ENCODE peak calls at places on chromosomes 4 and X, in six cellular contexts. Z is stimulated activated CD4-positive, alpha-beta T cell treated with anti-CD3 and anti-CD28 coated beads, Interleukin-1b, Interleukin-23, amount 100 ng/mL, for 1 hour; G is upper lobe of right lung; N is NCI-H2171 treated with DMSO at 0.1 percent for 48 hours; X is SW 1271; Q is dermis microvascular lymphatic vessel endothelial cell. M is an unnamed sample.

GRCh38 chrX:471239-471638 is 84.5 kb upstream of the PPP2R3B start:
- DNase-seq in Q (no peak), G (no peak), X (no peak), N (no peak), Z (no peak), M (no peak)

GRCh38 chrX:39335447-39336235 is 534.4 kb downstream of the MID1IP1 start:
- DNase-seq in Z (no peak), N (peak), Q (no peak), X (no peak), G (no peak), M (no peak)

GRCh38 chr4:113962719-113963274 is 16.6 kb downstream of the ARSJ start:
- DNase-seq in G (no peak), N (no peak), Q (no peak), X (no peak), Z (no peak), M (no peak)

GRCh38 chr4:1081689-1082040 is 31.7 kb downstream of the RNF212 start:
- DNase-seq in X (no peak), Z (no peak), N (no peak), Q (no peak), G (no peak), M (no peak)

GRCh38 chrX:134715930-134716619 is 57.8 kb upstream of the PLAC1 start:
- DNase-seq in Q (no peak), G (no peak), X (no peak), N (no peak), Z (no peak), M (no peak)

GRCh38 chr4:78356251-78356650 is 195.3 kb upstream of the ANXA3 start:
- DNase-seq in G (no peak), Q (no peak), N (no peak), X (no peak), Z (no peak), M (no peak)

GRCh38 chrX:47637546-47638195 is 7.9 kb upstream of the CFP start:
- DNase-seq in X (no peak), Z (no peak), N (no peak), Q (peak), G (peak), M (no peak)

GRCh38 chrX:68936608-68937007 is 107.8 kb downstream of the EFNB1 start:
- DNase-seq in G (no peak), Q (no peak), N (no peak), Z (no peak), X (no peak), M (no peak)

GRCh38 chr4:61693520-61693919 is 493.4 kb downstream of the ADGRL3 start:
- DNase-seq in X (no peak), G (no peak), N (no peak), Q (no peak), Z (no peak), M (no peak)

GRCh38 chr4:103032575-103032974 is 13.1 kb upstream of the SLC9B1 start:
- DNase-seq in N (peak), Q (no peak), X (no peak), G (no peak), Z (no peak), M (no peak)

GRCh38 chrX:41350976-41351569 is 17.1 kb downstream of the DDX3X start:
- DNase-seq in Q (no peak), Z (no peak), N (peak), X (no peak), G (no peak), M (no peak)

GRCh38 chr4:37995299-37995821 is 35.2 kb downstream of the PTTG2 start:
- DNase-seq in Q (no peak), X (no peak), G (no peak), N (no peak), Z (no peak), M (no peak)

GRCh38 chr4:5524451-5524850 is 183.9 kb downstream of the EVC2 start:
- DNase-seq in N (no peak), Z (no peak), G (no peak), Q (no peak), X (no peak), M (no peak)

GRCh38 chr4:31106419-31106818 is 386.2 kb downstream of the PCDH7 start:
- DNase-seq in G (no peak), Z (no peak), X (no peak), N (no peak), Q (no peak), M (no peak)

GRCh38 chrX:130916636-130917422 is 13.8 kb upstream of the ENOX2 start:
- DNase-seq in Z (peak), G (no peak), X (no peak), N (peak), Q (peak), M (peak)

GRCh38 chr4:144633215-144633614 is 12.7 kb upstream of the HHIP start:
- DNase-seq in G (no peak), X (no peak), Q (no peak), N (no peak), Z (no peak), M (no peak)

GRCh38 chrX:31932769-31933168 is 860.9 kb upstream of the FTHL17 start:
- DNase-seq in Z (no peak), Q (no peak), G (no peak), X (no peak), N (no peak), M (no peak)

GRCh38 chrX:22629105-22629725 is 356.5 kb downstream of the CBLL2 start:
- DNase-seq in Q (peak), X (no peak), Z (no peak), G (no peak), N (no peak), M (no peak)

GRCh38 chr4:39054497-39054896 is 7.5 kb upstream of the KLHL5 start:
- DNase-seq in G (no peak), X (no peak), Z (no peak), N (no peak), Q (no peak), M (no peak)

GRCh38 chrX:23820235-23820782 is 37.3 kb downstream of the SAT1 start:
- DNase-seq in N (no peak), G (no peak), X (no peak), Z (no peak), Q (no peak), M (no peak)

GRCh38 chr4:24256547-24256946 is 327.8 kb downstream of the DHX15 start:
- DNase-seq in X (no peak), N (no peak), Q (no peak), G (no peak), Z (no peak), M (no peak)

GRCh38 chr4:186701273-186701672 is 22.4 kb downstream of the FAT1 start:
- DNase-seq in Q (no peak), Z (no peak), X (no peak), G (no peak), N (no peak), M (no peak)

GRCh38 chr4:120509222-120509621 is 413.3 kb downstream of the PRDM5 start:
- DNase-seq in Q (no peak), N (no peak), Z (no peak), G (no peak), X (no peak), M (no peak)

GRCh38 chr4:106614446-106614845 is 245.9 kb upstream of the GIMD1 start:
- DNase-seq in N (no peak), Q (peak), Z (no peak), G (no peak), X (no peak), M (no peak)

GRCh38 chrX:40389555-40389954 is 191.2 kb upstream of the ATP6AP2 start:
- DNase-seq in N (no peak), Q (no peak), X (no peak), G (no peak), Z (no peak), M (no peak)

M was measured in glomerular endothelial cell.